ENCODE peak calls at places on chromosomes 12 and 14, in six cellular contexts. E, R, X, Z, B and J are unnamed samples.

GRCh38 chr14:87175175-87175574 is 817.8 kb downstream of the GALC start:
- DNase-seq in E (no peak), R (no peak), X (no peak), Z (no peak), B (no peak), J (no peak)

GRCh38 chr12:4133636-4134433 is 139.7 kb upstream of the CCND2 start:
- DNase-seq in E (no peak), R (no peak), X (peak), Z (no peak), B (no peak), J (no peak)

GRCh38 chr14:50344116-50344775 is 32.1 kb downstream of the DMAC2L start:
- DNase-seq in E (peak), R (no peak), X (no peak), Z (no peak), B (peak), J (no peak)

GRCh38 chr12:124317400-124317799 is 22.5 kb downstream of the RFLNA start:
- DNase-seq in E (no peak), R (no peak), X (no peak), Z (no peak), B (no peak), J (no peak)

GRCh38 chr14:93322886-93323596 is 9.8 kb downstream of the BTBD7 start:
- DNase-seq in E (no peak), R (no peak), X (no peak), Z (no peak), B (no peak), J (no peak)

GRCh38 chr14:99688629-99689028 is 4.5 kb downstream of the CYP46A1 start:
- DNase-seq in E (no peak), R (no peak), X (no peak), Z (no peak), B (no peak), J (no peak)

GRCh38 chr14:58738189-58738836 is 100.6 kb downstream of the DACT1 start:
- DNase-seq in E (peak), R (no peak), X (no peak), Z (no peak), B (no peak), J (no peak)

GRCh38 chr12:130628304-130628703 is 87.8 kb downstream of the RIMBP2 start:
- DNase-seq in E (no peak), R (no peak), X (no peak), Z (no peak), B (no peak), J (no peak)

GRCh38 chr12:31876568-31877424 is 82.4 kb upstream of the RESF1 start:
- DNase-seq in E (no peak), R (no peak), X (no peak), Z (no peak), B (no peak), J (no peak)

GRCh38 chr12:25553083-25553482 is at the start of gene LMNTD1:
- DNase-seq in E (peak), R (no peak), X (no peak), Z (no peak), B (no peak), J (no peak)

DNA sequence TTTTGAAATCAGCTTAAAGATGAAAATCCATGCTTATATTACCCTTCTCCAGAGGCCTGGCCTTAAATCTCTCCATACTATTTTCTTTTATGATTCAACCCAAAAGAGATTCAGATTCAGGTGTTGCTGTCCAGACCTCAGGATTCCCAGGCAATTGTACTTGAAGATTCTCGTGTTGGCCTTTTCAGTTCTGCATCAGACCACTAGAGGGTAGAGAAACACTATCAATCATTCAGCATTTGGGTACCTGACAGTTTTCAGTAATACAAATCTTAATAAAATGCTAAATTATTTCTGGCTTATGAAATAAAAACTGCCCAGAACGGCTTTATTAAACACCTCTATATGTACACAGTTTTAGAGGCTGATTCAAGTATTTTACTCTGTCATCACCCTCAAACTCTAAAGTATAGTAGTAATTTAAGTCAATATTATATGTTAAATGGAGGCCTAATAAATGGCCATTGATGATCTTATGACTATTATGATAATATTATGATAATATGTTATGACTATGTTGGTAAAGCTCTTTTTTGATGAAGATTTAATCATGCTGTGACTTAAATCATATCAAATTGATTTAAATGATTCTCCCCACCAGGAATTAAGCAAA is 301.1 kb downstream of the DUSP6 start:
- DNase-seq in E (peak), R (peak), X (no peak), Z (peak), B (no peak), J (peak)
- TF ChIP-seq USF2 in E (no peak), R (no peak), X (no peak), Z (no peak), B (no peak), J (no peak)

GRCh38 chr12:47837190-47838171 is 17.8 kb upstream of the HDAC7 start:
- DNase-seq in E (peak), R (peak), X (peak), Z (peak), B (peak), J (peak)
- TF ChIP-seq USF2 in E (no peak), R (no peak), X (no peak), Z (no peak), B (no peak), J (no peak)

DNA sequence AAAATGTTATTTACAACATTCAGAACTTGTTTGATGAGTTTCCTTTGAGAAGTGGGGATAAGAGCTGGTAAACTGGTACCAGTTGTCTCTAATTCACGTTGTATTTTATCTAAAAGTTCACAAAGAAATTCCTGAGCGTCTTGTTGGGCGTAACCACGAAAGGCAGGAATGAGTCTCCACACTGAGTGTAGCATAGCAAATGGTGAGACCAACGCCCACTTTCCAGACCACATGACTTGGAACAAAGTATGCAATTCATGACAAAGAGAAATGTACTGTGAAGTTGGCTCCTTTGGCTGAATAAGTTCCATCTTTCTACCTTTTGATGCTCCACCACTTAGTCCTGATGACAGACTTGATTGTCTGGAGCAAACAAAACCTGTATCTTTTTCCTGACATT is 18.4 kb downstream of the USP44 start:
- DNase-seq in E (peak), R (no peak), X (no peak), Z (no peak), B (no peak), J (peak)
- TF ChIP-seq USF2 in E (no peak), R (no peak), X (no peak), Z (no peak), B (no peak), J (no peak)

GRCh38 chr14:97688626-97689336 is 891.6 kb downstream of the VRK1 start:
- DNase-seq in E (no peak), R (no peak), X (no peak), Z (no peak), B (no peak), J (no peak)
- TF ChIP-seq USF2 in E (no peak), R (no peak), X (no peak), Z (no peak), B (no peak), J (no peak)

GRCh38 chr12:59122784-59123183 is 202.5 kb upstream of the LRIG3 start:
- DNase-seq in E (no peak), R (no peak), X (no peak), Z (no peak), B (no peak), J (no peak)
- TF ChIP-seq USF2 in E (no peak), R (no peak), X (no peak), Z (no peak), B (no peak), J (no peak)

DNA sequence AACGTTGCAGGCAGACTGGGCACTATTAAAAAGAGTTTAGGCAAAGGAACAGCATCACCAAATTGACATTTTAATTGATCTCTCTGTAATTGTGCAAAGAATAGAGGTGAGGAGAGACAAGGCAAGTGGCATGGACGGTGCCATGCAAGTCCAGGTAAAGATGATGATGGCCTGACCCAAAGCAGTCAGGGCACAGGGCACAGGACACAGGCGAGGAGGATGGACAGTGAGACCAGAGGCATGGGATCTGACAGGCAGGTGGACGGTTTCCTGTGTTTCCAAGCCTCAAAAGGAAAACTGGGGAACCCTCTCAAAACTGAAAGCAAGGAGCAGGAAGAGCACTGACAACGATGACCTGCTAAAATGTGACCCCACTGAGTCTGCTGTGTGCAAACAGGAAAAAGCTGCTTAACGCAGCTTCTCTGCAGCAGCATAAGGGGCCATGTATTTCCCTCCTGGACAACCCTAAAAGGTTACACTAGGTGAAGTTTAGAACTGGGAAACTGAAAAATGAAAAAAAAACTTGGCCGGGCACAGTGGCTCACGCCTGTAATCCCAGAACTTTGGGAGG is 50.9 kb downstream of the CLIP1 start:
- DNase-seq in E (no peak), R (no peak), X (no peak), Z (no peak), B (no peak), J (no peak)
- TF ChIP-seq USF2 in E (no peak), R (no peak), X (no peak), Z (no peak), B (no peak), J (no peak)

GRCh38 chr14:75495882-75496281 is 26.4 kb upstream of the BATF start:
- DNase-seq in E (no peak), R (no peak), X (no peak), Z (no peak), B (no peak), J (no peak)
- TF ChIP-seq USF2 in E (no peak), R (no peak), X (no peak), Z (no peak), B (no peak), J (no peak)